ENCODE peak calls at places on chromosomes 12 and 14, in six cellular contexts. U is stomach, S is lower leg skin, E is fibroblast of villous mesenchyme, J is lung, X is breast epithelium. A is an unnamed sample.

GRCh38 chr14:93712838-93713724 is 75.2 kb downstream of the PRIMA1 start:
- DNase-seq in U (no peak), S (no peak), E (no peak), J (no peak), X (peak; percentile 16), A (no peak)

GRCh38 chr14:102150636-102151195 is 11.0 kb downstream of the WDR20 start:
- DNase-seq in U (no peak), S (no peak), E (no peak), J (no peak), X (no peak), A (no peak)

GRCh38 chr12:30823140-30823669 is 68.5 kb upstream of the CAPRIN2 start:
- DNase-seq in U (peak; percentile 28), S (peak; percentile 87), E (no peak), J (peak; percentile 50), X (no peak), A (no peak)

GRCh38 chr12:29455087-29455486 is 42.4 kb downstream of the OVCH1 start:
- DNase-seq in U (no peak), S (no peak), E (no peak), J (no peak), X (no peak), A (no peak)

GRCh38 chr14:104130974-104131651 is 7.3 kb upstream of the KIF26A start:
- DNase-seq in U (peak; percentile 82), S (peak; percentile 85), E (peak; percentile 24), J (peak; percentile 62), X (peak; percentile 35), A (peak; percentile 58)

GRCh38 chr12:77938301-77938700 is 107.6 kb downstream of the NAV3 start:
- DNase-seq in U (no peak), S (no peak), E (peak; percentile 54), J (no peak), X (no peak), A (no peak)

GRCh38 chr12:25553083-25553482 is at the start of gene LMNTD1:
- DNase-seq in U (no peak), S (no peak), E (peak; percentile 8), J (no peak), X (no peak), A (peak; percentile 84)

GRCh38 chr12:77179515-77179914 is 114.1 kb upstream of the E2F7 start:
- DNase-seq in U (no peak), S (no peak), E (no peak), J (no peak), X (no peak), A (no peak)

GRCh38 chr12:108060054-108060453 is 69.0 kb upstream of the WSCD2 start:
- DNase-seq in U (no peak), S (no peak), E (no peak), J (no peak), X (no peak), A (no peak)

GRCh38 chr12:108065061-108065460 is 64.0 kb upstream of the WSCD2 start:
- DNase-seq in U (no peak), S (no peak), E (no peak), J (no peak), X (no peak), A (no peak)

GRCh38 chr12:108066583-108067234 is 62.4 kb upstream of the WSCD2 start:
- DNase-seq in U (no peak), S (no peak), E (no peak), J (no peak), X (no peak), A (no peak)

GRCh38 chr12:108060910-108061309 is 68.2 kb upstream of the WSCD2 start:
- DNase-seq in U (no peak), S (no peak), E (no peak), J (no peak), X (no peak), A (no peak)

GRCh38 chr12:108063192-108063591 is 65.9 kb upstream of the WSCD2 start:
- DNase-seq in U (no peak), S (no peak), E (peak; percentile 27), J (no peak), X (no peak), A (peak; percentile 46)
- TF ChIP-seq CTCF in U (no peak), S (no peak), E (peak; percentile 43), J (no peak), X (no peak), A (peak; percentile 40)

DNA sequence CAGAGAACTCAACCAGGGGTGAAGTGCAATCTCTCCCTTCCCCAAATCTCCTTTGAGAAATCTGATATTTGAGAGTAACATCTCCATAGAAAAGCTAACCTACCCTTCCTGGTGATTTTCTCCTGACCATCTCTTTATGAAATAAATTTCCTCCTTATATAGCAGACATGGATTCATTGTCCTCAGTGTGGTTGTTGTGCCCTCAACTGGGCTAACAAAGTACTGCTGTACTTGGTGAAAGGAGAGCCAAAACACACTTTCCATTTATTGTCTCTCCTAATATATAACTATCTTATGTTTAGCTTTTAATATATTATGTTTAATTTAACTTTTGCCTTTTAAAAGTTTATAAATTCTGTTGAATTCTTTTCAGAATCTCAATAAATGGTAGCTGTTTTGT is 65.1 kb upstream of the SLCO1B1 start:
- DNase-seq in U (no peak), S (no peak), E (no peak), J (no peak), X (no peak), A (peak; percentile 61)
- TF ChIP-seq CTCF in U (no peak), S (no peak), E (no peak), J (no peak), X (no peak), A (peak; percentile 64)

GRCh38 chr12:52319097-52319496 is 2.1 kb downstream of the KRT83 start:
- DNase-seq in U (no peak), S (peak; percentile 74), E (no peak), J (no peak), X (no peak), A (peak; percentile 23)
- TF ChIP-seq CTCF in U (no peak), S (no peak), E (no peak), J (no peak), X (peak; percentile 35), A (peak; percentile 28)

GRCh38 chr12:109255377-109255776 is 53.7 kb downstream of the FOXN4 start:
- DNase-seq in U (no peak), S (no peak), E (peak; percentile 16), J (no peak), X (no peak), A (peak; percentile 65)
- TF ChIP-seq CTCF in U (no peak), S (no peak), E (peak; percentile 38), J (no peak), X (no peak), A (peak; percentile 58)

GRCh38 chr12:109932878-109933503 is 32.9 kb downstream of the TCHP start:
- DNase-seq in U (no peak), S (no peak), E (no peak), J (no peak), X (no peak), A (no peak)

GRCh38 chr12:109930028-109930800 is 30.1 kb downstream of the TCHP start:
- DNase-seq in U (no peak), S (no peak), E (no peak), J (no peak), X (no peak), A (no peak)

GRCh38 chr12:109937371-109937770 is 37.3 kb downstream of the TCHP start:
- DNase-seq in U (no peak), S (no peak), E (no peak), J (no peak), X (no peak), A (peak; percentile 57)

GRCh38 chr12:109931143-109931542 is 31.1 kb downstream of the TCHP start:
- DNase-seq in U (no peak), S (no peak), E (no peak), J (no peak), X (no peak), A (no peak)

GRCh38 chr12:109934026-109934425 is 34.0 kb downstream of the TCHP start:
- DNase-seq in U (no peak), S (no peak), E (no peak), J (no peak), X (no peak), A (peak; percentile 64)
- TF ChIP-seq CTCF in U (no peak), S (no peak), E (peak; percentile 56), J (no peak), X (no peak), A (peak; percentile 85)

DNA sequence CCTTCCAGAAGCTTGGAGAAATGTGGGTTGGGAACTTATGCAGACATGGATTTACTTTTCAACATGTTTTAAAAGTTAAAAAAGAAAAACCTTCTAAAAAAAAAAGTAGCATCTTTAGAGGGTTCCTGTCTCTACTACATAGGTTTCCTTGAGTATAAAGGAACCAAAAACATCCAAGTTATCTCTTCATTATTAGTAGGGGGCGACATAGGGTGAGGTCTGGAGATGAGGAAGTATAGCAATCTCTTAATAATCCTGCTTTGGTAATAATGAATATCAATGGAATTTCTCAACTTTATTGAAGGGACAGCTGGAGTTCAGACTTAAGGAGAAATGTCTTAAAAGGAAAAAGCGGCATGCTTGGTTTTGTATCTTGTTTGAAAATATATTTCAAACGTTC is 6.5 kb upstream of the PLXNC1 start:
- DNase-seq in U (no peak), S (no peak), E (no peak), J (no peak), X (no peak), A (no peak)
- TF ChIP-seq CTCF in U (no peak), S (no peak), E (no peak), J (no peak), X (no peak), A (no peak)

DNA sequence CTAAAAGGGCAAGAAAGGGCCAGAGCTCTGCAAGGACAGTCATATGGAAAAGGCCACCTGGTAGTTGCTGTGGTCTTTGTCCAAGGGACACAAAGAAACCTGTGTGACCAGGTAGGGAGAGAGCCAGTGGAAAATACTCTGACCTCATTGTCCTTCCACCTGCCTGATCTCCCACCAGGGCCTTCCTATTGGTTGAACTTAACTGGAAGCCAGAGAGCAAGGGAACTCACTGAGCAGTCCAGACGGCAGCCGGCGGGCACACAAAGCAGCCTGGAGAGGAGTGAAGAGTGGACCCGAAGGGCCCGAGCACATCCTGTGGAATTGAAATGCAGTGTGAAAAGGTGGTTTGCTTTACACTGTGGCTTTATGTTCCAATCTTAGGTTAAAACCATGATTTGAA is 120.7 kb downstream of the SLC25A21 start:
- DNase-seq in U (no peak), S (no peak), E (no peak), J (no peak), X (no peak), A (no peak)
- TF ChIP-seq CTCF in U (no peak), S (no peak), E (no peak), J (no peak), X (no peak), A (no peak)

A was measured in choroid plexus epithelial cell.